ENCODE peak calls at places on chromosomes 6 and 20, in nine cellular contexts. I is HCT116, K is A549, O is breast epithelium, M is heart left ventricle, B is IMR-90, U is tibial nerve, F is spleen, H is adrenal gland. C is an unnamed sample.

GRCh38 chr6:140012146-140012545 is 637.7 kb upstream of the CITED2 start:
- DNase-seq in I (no peak), K (no peak), O (no peak), M (no peak), B (no peak), U (no peak), F (no peak), H (no peak), C (no peak)

GRCh38 chr6:106572875-106573575 is 56.3 kb downstream of the RTN4IP1 start:
- DNase-seq in I (no peak), K (no peak), O (no peak), M (no peak), B (no peak), U (no peak), F (no peak), H (no peak), C (no peak)

GRCh38 chr6:130526466-130526865 is 160.6 kb downstream of the TMEM200A start:
- DNase-seq in I (no peak), K (no peak), O (no peak), M (no peak), B (no peak), U (no peak), F (no peak), H (peak), C (no peak)

GRCh38 chr6:15495375-15495901 is 167.4 kb downstream of the DTNBP1 start:
- DNase-seq in I (no peak), K (no peak), O (no peak), M (peak), B (no peak), U (no peak), F (no peak), H (no peak), C (no peak)

GRCh38 chr20:25549172-25549865 is 36.0 kb downstream of the NINL start:
- DNase-seq in I (no peak), K (no peak), O (no peak), M (no peak), B (no peak), U (no peak), F (no peak), H (no peak), C (no peak)

GRCh38 chr6:20211037-20211940 is 980 bp downstream of the MBOAT1 start:
- DNase-seq in I (no peak), K (no peak), O (no peak), M (no peak), B (peak), U (no peak), F (no peak), H (no peak), C (peak)

GRCh38 chr6:157317129-157317814 is 6.0 kb downstream of the TMEM242 start:
- DNase-seq in I (peak), K (peak), O (peak), M (peak), B (peak), U (peak), F (no peak), H (peak), C (peak)

GRCh38 chr6:101830501-101831031 is 437.1 kb downstream of the GRIK2 start:
- DNase-seq in I (no peak), K (no peak), O (no peak), M (no peak), B (peak), U (no peak), F (no peak), H (no peak), C (no peak)

GRCh38 chr6:166025149-166025898 is 142.3 kb downstream of the TBXT start:
- DNase-seq in I (no peak), K (no peak), O (no peak), M (no peak), B (peak), U (no peak), F (no peak), H (no peak), C (peak)

GRCh38 chr6:157017861-157018260 is 240.7 kb downstream of the ARID1B start:
- DNase-seq in I (no peak), K (no peak), O (no peak), M (no peak), B (peak), U (no peak), F (no peak), H (no peak), C (peak)

GRCh38 chr6:41193171-41193734 is 7.7 kb downstream of the TREML2 start:
- DNase-seq in I (no peak), K (no peak), O (no peak), M (no peak), B (no peak), U (no peak), F (no peak), H (no peak), C (no peak)

GRCh38 chr6:69792292-69792691 is 4.5 kb downstream of the LMBRD1 start:
- DNase-seq in I (no peak), K (no peak), O (no peak), M (no peak), B (no peak), U (no peak), F (no peak), H (no peak), C (no peak)

GRCh38 chr20:25082498-25082873 is 545 bp upstream of the VSX1 start:
- DNase-seq in I (no peak), K (no peak), O (no peak), M (no peak), B (no peak), U (no peak), F (no peak), H (no peak), C (no peak)

GRCh38 chr6:31070711-31071197 is 41.6 kb downstream of the C6orf15 start:
- DNase-seq in I (peak), K (peak), O (no peak), M (peak), B (peak), U (no peak), F (no peak), H (no peak), C (peak)

GRCh38 chr20:12999201-12999600 is 9.6 kb upstream of the SPTLC3 start:
- DNase-seq in I (no peak), K (no peak), O (no peak), M (no peak), B (no peak), U (no peak), F (no peak), H (no peak), C (no peak)

GRCh38 chr6:168376811-168377480 is 57.4 kb upstream of the DACT2 start:
- DNase-seq in I (no peak), K (no peak), O (peak), M (no peak), B (no peak), U (no peak), F (peak), H (no peak), C (no peak)

GRCh38 chr6:122555561-122555960 is 54.6 kb upstream of the PKIB start:
- DNase-seq in I (no peak), K (no peak), O (no peak), M (no peak), B (no peak), U (no peak), F (no peak), H (no peak), C (no peak)

GRCh38 chr6:29845405-29846006 is 17.9 kb downstream of the HLA-G start:
- DNase-seq in I (peak), K (no peak), O (no peak), M (no peak), B (no peak), U (no peak), F (no peak), H (no peak), C (no peak)

GRCh38 chr20:45110301-45110700 is 4.7 kb downstream of the WFDC5 start:
- DNase-seq in I (no peak), K (no peak), O (no peak), M (no peak), B (no peak), U (no peak), F (no peak), H (no peak), C (no peak)

GRCh38 chr6:18388942-18389341 is 1.8 kb downstream of the RNF144B start:
- DNase-seq in I (no peak), K (no peak), O (no peak), M (no peak), B (peak), U (no peak), F (no peak), H (no peak), C (no peak)

GRCh38 chr6:31142356-31142755 is 3.5 kb upstream of the PSORS1C2 start:
- DNase-seq in I (no peak), K (no peak), O (no peak), M (peak), B (no peak), U (no peak), F (no peak), H (no peak), C (no peak)

GRCh38 chr6:4008324-4009047 is 70.5 kb downstream of the FAM217A start:
- DNase-seq in I (peak), K (peak), O (no peak), M (no peak), B (peak), U (no peak), F (no peak), H (no peak), C (no peak)

GRCh38 chr20:62805365-62805710 is 703 bp downstream of the OGFR start:
- DNase-seq in I (no peak), K (no peak), O (no peak), M (no peak), B (no peak), U (no peak), F (peak), H (no peak), C (no peak)

GRCh38 chr20:59253779-59254319 is 46.6 kb upstream of the EDN3 start:
- DNase-seq in I (no peak), K (no peak), O (no peak), M (no peak), B (no peak), U (no peak), F (no peak), H (no peak), C (no peak)

GRCh38 chr20:52105573-52106422 is 85.8 kb downstream of the ZFP64 start:
- DNase-seq in I (no peak), K (peak), O (no peak), M (no peak), B (peak), U (no peak), F (no peak), H (no peak), C (peak)

GRCh38 chr6:162358625-162359024 is 368.9 kb downstream of the PRKN start:
- DNase-seq in I (no peak), K (no peak), O (no peak), M (no peak), B (no peak), U (no peak), F (no peak), H (no peak), C (no peak)

GRCh38 chr6:85923013-85923430 is 280.3 kb upstream of the SYNCRIP start:
- DNase-seq in I (peak), K (peak), O (no peak), M (no peak), B (peak), U (peak), F (no peak), H (peak), C (peak)

GRCh38 chr6:100573169-100573568 is 108.4 kb upstream of the SIM1 start:
- DNase-seq in I (peak), K (peak), O (no peak), M (no peak), B (peak), U (no peak), F (no peak), H (no peak), C (peak)

GRCh38 chr20:11296221-11296620 is 621.5 kb upstream of the BTBD3 start:
- DNase-seq in I (no peak), K (no peak), O (no peak), M (no peak), B (no peak), U (no peak), F (no peak), H (no peak), C (no peak)

GRCh38 chr6:151179321-151179720 is 60.4 kb upstream of the AKAP12 start:
- DNase-seq in I (no peak), K (no peak), O (no peak), M (no peak), B (peak), U (peak), F (no peak), H (no peak), C (no peak)

GRCh38 chr6:41901882-41902519 is 6.8 kb upstream of the USP49 start:
- DNase-seq in I (no peak), K (no peak), O (no peak), M (no peak), B (peak), U (peak), F (no peak), H (peak), C (peak)

GRCh38 chr20:8635048-8635572 is 433.8 kb upstream of the PLCB4 start:
- DNase-seq in I (no peak), K (no peak), O (no peak), M (no peak), B (no peak), U (no peak), F (no peak), H (no peak), C (no peak)

GRCh38 chr6:77089776-77090175 is 373.5 kb downstream of the HTR1B start:
- DNase-seq in I (no peak), K (no peak), O (no peak), M (no peak), B (peak), U (no peak), F (no peak), H (no peak), C (no peak)

GRCh38 chr6:127342296-127342945 is 988 bp downstream of the ECHDC1 start:
- DNase-seq in I (no peak), K (no peak), O (no peak), M (no peak), B (peak), U (no peak), F (no peak), H (no peak), C (no peak)

GRCh38 chr6:148746363-148747144 is at the start of gene UST:
- DNase-seq in I (peak), K (peak), O (peak), M (peak), B (peak), U (peak), F (peak), H (peak), C (peak)

GRCh38 chr20:55333798-55334197 is 671.5 kb downstream of the CBLN4 start:
- DNase-seq in I (no peak), K (no peak), O (no peak), M (no peak), B (no peak), U (no peak), F (no peak), H (no peak), C (no peak)

GRCh38 chr6:161924516-161925116 is 650.8 kb upstream of the AGPAT4 start:
- DNase-seq in I (no peak), K (no peak), O (no peak), M (no peak), B (no peak), U (no peak), F (no peak), H (no peak), C (no peak)

GRCh38 chr6:33160728-33161323 is 31.4 kb downstream of the COL11A2 start:
- DNase-seq in I (peak), K (no peak), O (no peak), M (no peak), B (peak), U (peak), F (no peak), H (peak), C (peak)

DNA sequence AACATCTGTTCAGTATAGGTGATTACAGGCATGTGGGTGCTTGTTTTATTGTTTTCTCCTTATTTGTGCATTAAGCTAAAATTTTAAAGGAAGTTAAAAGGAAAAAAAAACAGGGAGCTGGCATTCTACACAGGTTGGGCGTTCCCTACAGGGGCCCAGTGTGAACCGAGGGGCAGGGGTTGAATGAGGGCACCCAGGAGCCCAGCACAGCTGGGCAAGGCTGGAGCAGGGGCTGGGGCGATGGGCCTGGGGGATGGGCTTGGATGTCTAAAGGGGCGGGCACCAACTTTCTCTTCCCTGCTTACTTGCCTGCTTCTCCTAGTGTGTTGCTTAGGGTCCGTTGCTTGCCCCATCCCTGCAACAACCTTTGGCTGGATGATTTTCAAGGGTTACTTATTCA is 230.2 kb upstream of the RNF24 start:
- DNase-seq in I (no peak), K (no peak), O (no peak), M (no peak), B (no peak), U (no peak), F (no peak), H (no peak), C (no peak)
- H3K27ac ChIP-seq in I (no peak), K (peak), O (no peak), M (no peak), B (no peak), U (no peak), F (peak), H (no peak), C (no peak)

GRCh38 chr6:43183441-43183840 is 1.4 kb downstream of the CUL9 start:
- DNase-seq in I (no peak), K (no peak), O (no peak), M (no peak), B (no peak), U (no peak), F (no peak), H (no peak), C (no peak)

GRCh38 chr6:43180058-43180457 is 1.9 kb upstream of the CUL9 start:
- DNase-seq in I (no peak), K (no peak), O (no peak), M (no peak), B (no peak), U (no peak), F (no peak), H (no peak), C (no peak)

GRCh38 chr6:43180985-43181384 is 1.0 kb upstream of the CUL9 start:
- DNase-seq in I (no peak), K (no peak), O (no peak), M (no peak), B (peak), U (no peak), F (no peak), H (no peak), C (no peak)

GRCh38 chr6:43181621-43181941 is 415 bp upstream of the CUL9 start:
- DNase-seq in I (no peak), K (no peak), O (no peak), M (no peak), B (no peak), U (no peak), F (no peak), H (no peak), C (no peak)

GRCh38 chr6:43181942-43182860 is at the start of gene CUL9:
- DNase-seq in I (peak), K (peak), O (peak), M (peak), B (peak), U (peak), F (peak), H (peak), C (peak)
- TF ChIP-seq POLR2A in I (no peak), K (peak), O (no peak), M (peak), B (peak), U (no peak), F (peak), H (peak), C (peak)

DNA sequence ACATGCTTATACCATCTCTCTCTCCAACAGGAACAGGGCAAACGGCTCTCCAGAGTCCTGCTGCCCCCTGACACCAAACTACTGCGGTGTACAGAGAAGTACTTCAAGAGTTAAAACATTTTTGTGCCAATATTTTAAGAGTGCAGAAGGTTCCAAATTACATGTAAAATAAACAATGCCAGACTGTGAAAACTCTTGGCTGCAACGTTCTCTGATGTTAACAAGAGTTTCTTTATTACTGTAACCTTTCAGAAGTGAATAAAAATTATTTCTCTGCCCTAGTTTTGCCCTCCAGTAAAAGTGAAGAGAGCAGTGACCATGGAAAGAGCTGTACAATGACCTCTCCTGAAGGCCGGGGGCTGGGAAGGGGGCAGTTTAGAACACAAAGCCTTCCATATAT is 41.4 kb upstream of the FAM83C start:
- DNase-seq in I (no peak), K (no peak), O (no peak), M (no peak), B (no peak), U (no peak), F (no peak), H (no peak), C (no peak)
- H3K27ac ChIP-seq in I (no peak), K (no peak), O (no peak), M (no peak), B (peak), U (no peak), F (no peak), H (no peak), C (peak)

GRCh38 chr6:8082572-8082953 is 18.4 kb upstream of the BLOC1S5 start:
- DNase-seq in I (no peak), K (no peak), O (no peak), M (no peak), B (no peak), U (no peak), F (no peak), H (no peak), C (no peak)
- TF ChIP-seq POLR2A in I (no peak), K (no peak), O (no peak), M (no peak), B (no peak), U (no peak), F (no peak), H (no peak), C (no peak)

GRCh38 chr20:2508631-2509467 is at the start of gene ZNF343:
- DNase-seq in I (peak), K (peak), O (peak), M (peak), B (peak), U (peak), F (peak), H (peak), C (peak)

GRCh38 chr20:2509468-2509781 is 710 bp upstream of the ZNF343 start:
- DNase-seq in I (no peak), K (no peak), O (no peak), M (no peak), B (no peak), U (no peak), F (no peak), H (no peak), C (peak)

GRCh38 chr20:2509794-2510193 is 1.1 kb upstream of the ZNF343 start:
- DNase-seq in I (no peak), K (no peak), O (no peak), M (no peak), B (no peak), U (no peak), F (no peak), H (no peak), C (no peak)

GRCh38 chr20:2507464-2507863 is 1.3 kb downstream of the ZNF343 start:
- DNase-seq in I (no peak), K (no peak), O (no peak), M (no peak), B (peak), U (no peak), F (no peak), H (no peak), C (no peak)

GRCh38 chr20:2507875-2508630 is 662 bp downstream of the ZNF343 start:
- DNase-seq in I (no peak), K (peak), O (no peak), M (no peak), B (peak), U (no peak), F (no peak), H (no peak), C (peak)
- H3K27ac ChIP-seq in I (peak), K (peak), O (peak), M (peak), B (peak), U (peak), F (peak), H (peak), C (peak)

DNA sequence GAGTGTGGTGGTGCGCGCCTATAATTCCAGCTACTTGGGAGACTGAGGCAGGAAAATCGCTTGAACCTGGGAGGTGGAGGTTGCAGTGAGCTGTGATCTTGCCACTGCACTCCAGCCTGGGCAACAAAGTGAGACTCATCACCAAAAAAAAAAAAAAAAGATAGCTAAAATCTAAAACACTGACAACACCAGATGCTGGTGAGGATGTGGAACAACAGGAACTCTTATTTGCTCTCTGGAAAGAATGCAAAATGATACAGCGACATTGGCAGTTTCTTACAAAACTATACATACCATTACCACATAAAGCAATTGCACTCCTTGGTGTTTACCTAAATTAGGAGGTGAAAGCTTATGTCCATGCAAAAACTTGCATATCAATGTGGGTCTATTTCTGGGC is 63.5 kb upstream of the SMIM29 start:
- DNase-seq in I (no peak), K (no peak), O (no peak), M (no peak), B (no peak), U (no peak), F (no peak), H (no peak), C (no peak)
- TF ChIP-seq POLR2A in I (no peak), K (no peak), O (no peak), M (no peak), B (no peak), U (no peak), F (no peak), H (no peak), C (no peak)

C was measured in thyroid gland.